ENCODE peak calls at places on chromosomes 2 and 18, in six cellular contexts. T, R, E, X, N and C are unnamed samples.

GRCh38 chr2:104518256-104518655 is 335.7 kb upstream of the POU3F3 start:
- DNase-seq in T (no peak), N (no peak), X (no peak), E (no peak), R (no peak), C (no peak)

GRCh38 chr2:119469661-119470297 is 38.1 kb downstream of the TMEM37 start:
- DNase-seq in X (no peak), N (no peak), E (no peak), R (no peak), T (no peak), C (no peak)

GRCh38 chr2:153519260-153519875 is 40.8 kb upstream of the RPRM start:
- DNase-seq in R (peak; percentile 2), E (peak; percentile 64), N (peak; percentile 64), T (no peak), X (peak; percentile 3), C (no peak)

GRCh38 chr2:215619022-215619958 is 183.4 kb upstream of the FN1 start:
- DNase-seq in R (no peak), X (no peak), E (no peak), T (no peak), N (peak; percentile 45), C (no peak)

GRCh38 chr2:237563816-237564215 is 2.6 kb upstream of the PRLH start:
- DNase-seq in X (no peak), R (no peak), N (peak; percentile 81), E (peak; percentile 77), T (no peak), C (peak; percentile 85)

GRCh38 chr2:67948057-67948456 is 114.7 kb downstream of the C1D start:
- DNase-seq in E (no peak), T (no peak), R (no peak), X (no peak), N (no peak), C (no peak)

GRCh38 chr18:78777992-78778391 is 201.6 kb upstream of the SALL3 start:
- DNase-seq in R (no peak), E (no peak), N (no peak), X (no peak), T (no peak), C (peak; percentile 82)

GRCh38 chr2:191048073-191048472 is 34.1 kb upstream of the STAT1 start:
- DNase-seq in N (no peak), X (no peak), E (no peak), T (no peak), R (peak; percentile 34), C (no peak)

GRCh38 chr2:148752977-148753376 is 108.4 kb downstream of the EPC2 start:
- DNase-seq in T (no peak), R (no peak), N (no peak), X (no peak), E (no peak), C (no peak)

GRCh38 chr18:31149351-31149750 is 13.3 kb downstream of the DSC1 start:
- DNase-seq in T (no peak), X (no peak), R (no peak), N (no peak), E (no peak), C (no peak)

GRCh38 chr2:25063876-25064660 is 22.2 kb downstream of the EFR3B start:
- DNase-seq in E (no peak), R (no peak), X (no peak), N (no peak), T (no peak), C (no peak)

GRCh38 chr2:128494307-128494639 is 175.6 kb upstream of the HS6ST1 start:
- DNase-seq in R (no peak), T (no peak), X (no peak), N (no peak), E (no peak), C (no peak)

GRCh38 chr2:13616656-13617055 is 899.9 kb downstream of the TRIB2 start:
- DNase-seq in N (no peak), R (no peak), E (no peak), X (no peak), T (no peak), C (no peak)

GRCh38 chr2:58336416-58336815 is 95.3 kb upstream of the FANCL start:
- DNase-seq in R (no peak), E (no peak), X (no peak), T (no peak), N (peak; percentile 16), C (no peak)

GRCh38 chr2:29220506-29221270 is 105.5 kb downstream of the CLIP4 start:
- DNase-seq in T (no peak), R (no peak), N (no peak), X (no peak), E (no peak), C (no peak)

GRCh38 chr2:128593518-128594272 is 275.0 kb upstream of the HS6ST1 start:
- DNase-seq in R (no peak), T (no peak), E (no peak), N (no peak), X (no peak), C (peak; percentile 39)

GRCh38 chr2:183035954-183036669 is 2.1 kb downstream of the NCKAP1 start:
- DNase-seq in N (no peak), E (no peak), R (no peak), T (no peak), X (no peak), C (no peak)

GRCh38 chr2:45765007-45765767 is 113.7 kb downstream of the PRKCE start:
- DNase-seq in R (no peak), X (no peak), T (no peak), E (no peak), N (no peak), C (no peak)

GRCh38 chr2:3696542-3696941 is 6.8 kb upstream of the DCDC2C start:
- DNase-seq in R (no peak), N (no peak), X (no peak), T (no peak), E (no peak), C (no peak)

GRCh38 chr2:3689998-3690748 is 13.2 kb upstream of the DCDC2C start:
- DNase-seq in X (no peak), N (no peak), R (no peak), E (no peak), T (no peak), C (no peak)

DNA sequence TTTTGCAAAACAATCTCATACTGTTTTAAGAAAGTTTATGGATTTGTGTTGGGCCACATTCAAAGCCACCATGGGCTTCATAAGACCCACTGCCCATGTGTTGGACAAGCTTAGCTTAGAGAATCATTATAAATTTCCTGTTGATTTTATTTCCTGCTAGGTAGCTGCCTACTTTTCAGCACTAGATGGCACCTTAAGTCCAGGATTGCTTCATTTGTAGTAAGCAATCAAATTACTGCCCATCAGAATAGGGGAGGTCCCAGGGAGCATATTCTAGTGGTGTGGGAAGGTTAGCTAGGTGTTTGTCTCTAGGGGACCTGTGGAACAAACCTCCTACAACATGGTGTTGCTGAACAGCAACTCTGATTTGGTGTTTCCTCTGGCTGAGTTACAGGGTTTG is 11.0 kb upstream of the DCDC2C start:
- DNase-seq in X (no peak), T (no peak), E (no peak), N (peak; percentile 63), R (no peak), C (no peak)
- TF ChIP-seq CTCF in X (peak; percentile 10), T (no peak), E (peak; percentile 40), N (peak; percentile 73), R (peak; percentile 59), C (peak; percentile 82)

DNA sequence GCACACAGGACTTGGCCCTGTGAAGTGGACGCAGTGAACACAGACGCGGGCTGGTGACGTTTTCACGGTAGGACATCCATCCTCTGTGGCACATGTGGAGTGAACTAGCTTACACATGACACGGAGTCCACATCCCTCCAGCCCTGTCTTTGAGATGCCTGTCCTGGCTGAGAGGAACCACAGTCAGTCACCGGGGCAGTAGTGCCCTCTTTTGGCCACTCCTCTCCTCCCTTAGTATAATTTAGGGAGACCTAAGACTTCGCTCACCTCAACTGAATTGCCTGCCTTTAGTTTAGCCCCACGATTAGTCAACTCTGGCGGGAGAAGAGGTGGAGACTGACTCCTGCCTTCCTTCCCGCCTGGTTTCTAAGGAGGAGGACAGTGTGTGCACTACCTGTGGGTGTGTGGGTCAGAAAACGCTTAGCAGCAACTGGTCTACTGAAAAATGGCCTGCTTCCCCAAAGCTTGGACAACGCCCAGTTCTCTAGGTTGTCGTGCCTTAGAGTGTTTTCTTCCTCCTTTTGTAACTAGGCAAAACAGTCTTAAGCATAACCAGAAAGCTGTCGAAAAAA is 70.6 kb downstream of the MBP start:
- DNase-seq in X (no peak), E (no peak), N (peak; percentile 62), T (no peak), R (no peak), C (no peak)
- TF ChIP-seq CTCF in X (no peak), E (peak; percentile 23), N (peak; percentile 37), T (no peak), R (no peak), C (peak; percentile 58)

GRCh38 chr2:42809131-42809875 is 16.9 kb upstream of the HAAO start:
- DNase-seq in T (no peak), E (no peak), R (no peak), N (no peak), X (no peak), C (no peak)
- TF ChIP-seq CTCF in T (no peak), E (no peak), R (peak; percentile 21), N (no peak), X (peak; percentile 15), C (no peak)

GRCh38 chr2:218152777-218153176 is 14.0 kb downstream of the CXCR1 start:
- DNase-seq in T (no peak), R (no peak), N (no peak), X (no peak), E (no peak), C (no peak)
- TF ChIP-seq CTCF in T (no peak), R (no peak), N (no peak), X (no peak), E (no peak), C (no peak)